ENCODE peak calls at places on chromosomes 3 and 15, in nine cellular contexts. N is cardiac muscle cell, Q is endodermal cell, M is NB4, E is lung, R is keratinocyte, Y is PC-9, D is psoas muscle, Z is GM23338. X is an unnamed sample.

GRCh38 chr3:139263798-139264197 is 80.0 kb upstream of the MRPS22 start:
- DNase-seq in M (no peak), Z (no peak), D (no peak), N (no peak), Y (no peak), R (no peak), E (no peak), Q (no peak), X (no peak)

GRCh38 chr3:63724987-63725386 is 72.5 kb downstream of the SNTN start:
- DNase-seq in Q (peak; percentile 70), M (no peak), R (peak; percentile 73), E (peak; percentile 57), D (no peak), N (no peak), Z (peak; percentile 54), Y (peak; percentile 53), X (peak; percentile 83)

GRCh38 chr15:85838655-85839054 is 43.9 kb upstream of the KLHL25 start:
- DNase-seq in Z (no peak), Y (no peak), N (no peak), M (no peak), Q (no peak), E (no peak), R (no peak), D (no peak), X (no peak)

GRCh38 chr15:62781081-62781497 is 261.5 kb upstream of the TPM1 start:
- DNase-seq in Q (no peak), E (no peak), Z (no peak), D (no peak), Y (no peak), R (no peak), N (peak; percentile 69), M (peak; percentile 8), X (no peak)

GRCh38 chr15:58705105-58705504 is 44.4 kb downstream of the ADAM10 start:
- DNase-seq in Y (no peak), E (no peak), R (no peak), Z (no peak), M (no peak), D (no peak), N (no peak), Q (no peak), X (no peak)

GRCh38 chr3:9253327-9253726 is 3.9 kb upstream of the SRGAP3 start:
- DNase-seq in Z (no peak), Y (peak; percentile 46), D (no peak), M (no peak), N (no peak), Q (no peak), R (no peak), E (no peak), X (peak; percentile 69)

GRCh38 chr15:32982001-32982400 is 212.5 kb downstream of the FMN1 start:
- DNase-seq in Q (no peak), E (no peak), D (no peak), Y (no peak), R (no peak), M (no peak), Z (no peak), N (no peak), X (no peak)

GRCh38 chr15:88652456-88653199 is 13.8 kb downstream of the ISG20 start:
- DNase-seq in M (peak; percentile 7), Y (no peak), D (no peak), E (peak; percentile 19), Q (no peak), N (no peak), Z (no peak), R (no peak), X (no peak)

GRCh38 chr3:6799264-6799915 is 61.5 kb upstream of the GRM7 start:
- DNase-seq in M (peak; percentile 50), R (no peak), N (peak; percentile 73), Z (peak; percentile 24), D (no peak), Y (peak; percentile 15), E (peak; percentile 39), Q (peak; percentile 71), X (peak; percentile 43)

GRCh38 chr15:29438714-29439076 is 169.1 kb upstream of the NSMCE3 start:
- DNase-seq in M (no peak), D (no peak), Q (no peak), Z (peak; percentile 19), E (no peak), Y (no peak), R (no peak), N (no peak), X (peak; percentile 72)

GRCh38 chr3:24673596-24673995 is 178.9 kb upstream of the THRB start:
- DNase-seq in N (no peak), Y (no peak), R (no peak), E (no peak), M (no peak), D (no peak), Z (no peak), Q (no peak), X (no peak)

GRCh38 chr3:127029521-127030327 is 46.8 kb downstream of the PLXNA1 start:
- DNase-seq in M (no peak), Z (no peak), Q (no peak), E (no peak), N (no peak), Y (no peak), R (no peak), D (no peak), X (no peak)

GRCh38 chr3:13040381-13041074 is 32.7 kb downstream of the IQSEC1 start:
- DNase-seq in E (no peak), N (no peak), R (no peak), M (no peak), Q (no peak), D (no peak), Z (no peak), Y (no peak), X (no peak)

GRCh38 chr3:151217208-151217607 is 14.2 kb upstream of the GPR171 start:
- DNase-seq in D (no peak), M (no peak), Z (no peak), R (no peak), E (no peak), Q (no peak), Y (no peak), N (no peak), X (no peak)

DNA sequence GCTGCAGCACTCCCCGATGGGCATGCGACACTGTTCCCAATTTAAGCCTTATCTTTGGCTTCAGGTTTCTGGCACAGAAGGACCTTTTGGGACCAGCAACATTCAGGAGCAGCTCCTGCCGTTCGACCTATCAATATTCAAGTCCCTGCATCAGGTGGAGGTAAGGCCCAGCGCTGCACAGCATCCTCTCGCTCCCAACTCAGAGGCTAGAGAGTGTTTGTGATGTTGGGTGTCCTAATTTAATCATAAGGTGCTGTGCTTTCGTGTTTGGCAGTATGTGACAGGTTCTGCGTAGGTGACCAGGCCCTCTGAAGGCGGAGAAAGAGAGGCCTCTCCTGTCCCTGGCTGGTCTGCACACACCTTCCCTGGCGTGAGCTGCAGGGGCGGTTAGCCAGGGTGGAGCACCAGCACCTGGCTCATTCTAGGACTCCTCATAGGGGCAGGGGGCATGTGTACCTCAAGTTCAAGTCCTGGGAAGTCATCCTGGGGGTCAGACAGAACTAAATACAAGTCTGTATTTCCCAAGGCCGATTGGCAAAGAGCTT is 16.9 kb downstream of the NISCH start:
- DNase-seq in D (no peak), R (no peak), Z (no peak), N (no peak), E (no peak), M (no peak), Y (no peak), Q (no peak), X (no peak)
- TF ChIP-seq CTCF in D (no peak), R (no peak), Z (no peak), N (no peak), E (no peak), M (no peak), Y (no peak), Q (no peak), X (no peak)

GRCh38 chr3:121592856-121593702 is at the start of gene FBXO40:
- DNase-seq in Q (peak; percentile 90), E (no peak), N (peak; percentile 72), M (no peak), D (peak; percentile 78), Z (peak; percentile 99), R (no peak), Y (no peak), X (peak; percentile 63)
- H3K4me3 ChIP-seq in Q (no peak within 1 kb of the TSS), E (no peak within 1 kb of the TSS), N (peak within 1 kb of the TSS; percentile 13), M (no peak within 1 kb of the TSS), D (peak within 1 kb of the TSS; percentile 63), Z (peak within 1 kb of the TSS; percentile 5), R (no peak within 1 kb of the TSS), Y (no peak within 1 kb of the TSS), X (no peak within 1 kb of the TSS)

GRCh38 chr15:83813697-83814096 is 159.8 kb downstream of the ADAMTSL3 start:
- DNase-seq in Z (no peak), E (no peak), Q (no peak), M (no peak), N (no peak), R (no peak), D (no peak), Y (no peak), X (no peak)

GRCh38 chr15:83809345-83809744 is 155.4 kb downstream of the ADAMTSL3 start:
- DNase-seq in Y (no peak), D (no peak), N (peak; percentile 18), Z (no peak), M (no peak), Q (no peak), R (no peak), E (no peak), X (peak; percentile 56)

GRCh38 chr15:83815506-83815905 is 161.6 kb downstream of the ADAMTSL3 start:
- DNase-seq in Q (no peak), E (no peak), M (no peak), Y (no peak), R (no peak), N (no peak), D (no peak), Z (no peak), X (no peak)

GRCh38 chr15:83810110-83810509 is 156.2 kb downstream of the ADAMTSL3 start:
- DNase-seq in Y (no peak), D (no peak), N (no peak), M (no peak), Q (no peak), R (no peak), Z (no peak), E (no peak), X (peak; percentile 85)
- TF ChIP-seq CTCF in Y (no peak), D (no peak), N (no peak), M (no peak), Q (no peak), R (no peak), Z (no peak), E (no peak), X (no peak)

GRCh38 chr3:123584988-123585937 is at the start of gene HACD2:
- DNase-seq in Y (peak; percentile 98), Z (peak; percentile 99), D (peak; percentile 98), E (peak; percentile 97), R (no peak), N (peak; percentile 98), Q (peak; percentile 99), M (peak; percentile 97), X (peak; percentile 98)

GRCh38 chr3:123587399-123587798 is 2.5 kb upstream of the HACD2 start:
- DNase-seq in Z (no peak), Y (no peak), Q (peak; percentile 54), E (no peak), D (no peak), M (no peak), N (no peak), R (no peak), X (no peak)

GRCh38 chr3:123586966-123587365 is 2.1 kb upstream of the HACD2 start:
- DNase-seq in E (no peak), M (no peak), Y (peak; percentile 59), Q (no peak), N (peak; percentile 18), Z (peak; percentile 8), R (no peak), D (no peak), X (peak; percentile 84)

GRCh38 chr3:123584284-123584987 is 417 bp downstream of the HACD2 start:
- DNase-seq in D (peak; percentile 78), Y (no peak), M (peak; percentile 24), Q (no peak), Z (peak; percentile 75), E (no peak), R (no peak), N (peak; percentile 70), X (peak; percentile 33)

GRCh38 chr3:123586131-123586530 is 1.3 kb upstream of the HACD2 start:
- DNase-seq in Y (peak; percentile 68), Q (peak; percentile 90), N (peak; percentile 58), R (no peak), E (peak; percentile 37), D (no peak), Z (peak; percentile 90), M (peak; percentile 77), X (peak; percentile 82)
- H3K4me3 ChIP-seq in Y (peak overlapping the region; percentile 72), Q (peak overlapping the region; percentile 88), N (peak overlapping the region; percentile 89), R (peak overlapping the region; percentile 98), E (peak overlapping the region; percentile 15), D (peak overlapping the region; percentile 92), Z (peak overlapping the region; percentile 87), M (peak overlapping the region; percentile 98), X (peak overlapping the region; percentile 96)